ENCODE peak calls at places on chromosomes 1 and 21, in four cellular contexts. G is K562, V is HepG2, Q is GM12878. X is an unnamed sample.

GRCh38 chr1:175154595-175155472 is 37.7 kb downstream of the KIAA0040 start:
- DNase-seq in G (peak; percentile 71), Q (no peak), V (peak; percentile 24), X (peak; percentile 80)

GRCh38 chr21:45338326-45339017 is 50.8 kb upstream of the POFUT2 start:
- DNase-seq in G (no peak), Q (no peak), V (no peak), X (no peak)

GRCh38 chr1:3899776-3900149 is 309 bp downstream of the C1orf174 start:
- DNase-seq in Q (no peak), G (peak; percentile 77), V (no peak), X (peak; percentile 88)

GRCh38 chr1:41795205-41795762 is 123.4 kb downstream of the HIVEP3 start:
- DNase-seq in G (no peak), Q (no peak), V (no peak), X (no peak)

GRCh38 chr1:90952906-90953305 is 68.9 kb downstream of the ZNF644 start:
- DNase-seq in Q (no peak), G (no peak), V (no peak), X (no peak)

GRCh38 chr1:89605692-89606091 is 27.2 kb upstream of the LRRC8C start:
- DNase-seq in V (peak; percentile 75), Q (no peak), G (no peak), X (no peak)

GRCh38 chr1:207968521-207968944 is 57.6 kb upstream of the CD34 start:
- DNase-seq in V (no peak), Q (no peak), G (no peak), X (no peak)

GRCh38 chr1:220235462-220235861 is 36.8 kb downstream of the RAB3GAP2 start:
- DNase-seq in G (no peak), V (peak; percentile 9), Q (no peak), X (no peak)

GRCh38 chr1:216944864-216945505 is 221.8 kb upstream of the ESRRG start:
- DNase-seq in Q (no peak), G (no peak), V (no peak), X (peak; percentile 64)

GRCh38 chr1:160357286-160358002 is 9.4 kb upstream of the NHLH1 start:
- DNase-seq in G (no peak), V (no peak), Q (no peak), X (no peak)

GRCh38 chr1:176691251-176692228 is 228.6 kb downstream of the PAPPA2 start:
- DNase-seq in G (peak; percentile 58), Q (peak; percentile 17), V (peak; percentile 52), X (peak; percentile 82)

GRCh38 chr1:182147136-182147815 is 85.8 kb upstream of the ZNF648 start:
- DNase-seq in Q (peak; percentile 60), V (no peak), G (no peak), X (no peak)

GRCh38 chr1:76872944-76873343 is 5.7 kb downstream of the ST6GALNAC5 start:
- DNase-seq in Q (no peak), G (no peak), V (no peak), X (no peak)

GRCh38 chr1:76868154-76868882 is 1.0 kb downstream of the ST6GALNAC5 start:
- DNase-seq in G (peak; percentile 11), Q (no peak), V (no peak), X (peak; percentile 83)

GRCh38 chr1:76868916-76869315 is 1.6 kb downstream of the ST6GALNAC5 start:
- DNase-seq in Q (no peak), V (no peak), G (no peak), X (peak; percentile 74)

GRCh38 chr1:76870037-76870436 is 2.8 kb downstream of the ST6GALNAC5 start:
- DNase-seq in Q (no peak), V (no peak), G (peak; percentile 30), X (no peak)

DNA sequence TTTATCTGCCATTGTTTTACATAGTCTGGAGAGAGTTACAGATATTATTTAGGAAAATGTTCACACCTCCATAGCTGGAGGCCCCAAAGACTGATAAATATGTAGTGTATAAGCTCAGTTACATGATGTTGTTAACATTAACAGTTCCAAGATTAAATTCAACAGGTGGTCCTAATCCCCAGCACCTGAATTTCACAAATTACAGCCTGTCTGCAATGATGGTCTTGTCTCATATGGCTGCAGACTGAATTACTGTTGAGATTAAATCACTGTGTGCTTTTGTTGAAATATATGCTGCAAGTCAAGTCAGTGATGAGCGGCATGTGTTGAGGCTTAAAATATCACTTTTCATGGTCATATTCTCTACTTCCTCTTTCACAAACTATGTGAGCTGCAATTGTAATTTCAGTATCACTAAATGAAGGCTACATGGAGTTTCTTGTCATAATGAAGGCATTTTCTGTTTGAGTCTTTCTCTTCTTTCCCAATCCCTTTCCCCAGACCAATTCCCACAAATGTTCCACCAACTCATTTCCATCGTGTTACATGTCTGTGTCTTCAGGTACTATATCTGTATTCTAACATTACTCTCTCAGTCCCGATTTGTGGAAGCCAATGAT is 4.2 kb downstream of the ST6GALNAC5 start:
- DNase-seq in G (no peak), Q (peak; percentile 15), V (no peak), X (no peak)
- TF ChIP-seq JUNB in G (no peak), Q (peak; percentile 78), V (no peak), X (no peak)

GRCh38 chr1:10530756-10531155 is 56.0 kb downstream of the PEX14 start:
- DNase-seq in V (no peak), Q (no peak), G (no peak), X (no peak)
- H3K4me3 ChIP-seq in V (no peak overlapping the region), Q (no peak overlapping the region), G (no peak overlapping the region), X (peak overlapping the region; percentile 36)

GRCh38 chr1:161494069-161494735 is 11.1 kb upstream of the FCGR2A start:
- DNase-seq in G (no peak), V (no peak), Q (no peak), X (no peak)

GRCh38 chr1:161498646-161499045 is 6.6 kb upstream of the FCGR2A start:
- DNase-seq in G (no peak), Q (no peak), V (no peak), X (no peak)

GRCh38 chr1:161499099-161500078 is 5.9 kb upstream of the FCGR2A start:
- DNase-seq in V (no peak), G (no peak), Q (peak; percentile 20), X (no peak)

GRCh38 chr1:161492827-161493226 is 12.4 kb upstream of the FCGR2A start:
- DNase-seq in Q (no peak), G (no peak), V (no peak), X (no peak)

DNA sequence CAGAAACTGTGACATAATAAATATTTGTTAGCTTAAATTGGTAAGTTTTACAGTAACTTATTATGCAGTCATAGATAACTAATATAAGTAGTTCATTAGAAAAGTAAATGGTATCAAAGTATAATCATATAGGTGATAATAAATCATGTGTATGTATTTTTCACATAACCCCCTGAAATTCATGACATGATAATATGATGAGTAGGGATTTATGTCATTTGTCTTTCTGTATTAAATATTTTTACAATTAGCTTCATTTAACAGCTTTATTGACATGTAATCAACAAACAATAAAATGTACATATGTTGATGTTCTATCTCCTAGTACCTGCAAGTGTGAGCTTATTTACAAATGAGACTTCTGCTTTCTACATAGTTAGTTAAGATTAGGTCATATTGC is 9.8 kb upstream of the FCGR2A start:
- DNase-seq in Q (no peak), G (no peak), V (no peak), X (no peak)
- H3K27me3 ChIP-seq in Q (no peaks in the 10 kb centered on the region), G (no peaks in the 10 kb centered on the region), V (peaks cover 13% of the 10 kb centered on the region), X (no peaks in the 10 kb centered on the region)

GRCh38 chr1:206953126-206953525 is 6.9 kb upstream of the PIGR start:
- DNase-seq in Q (no peak), G (no peak), V (no peak), X (no peak)
- TF ChIP-seq JUNB in Q (no peak), G (no peak), V (no peak), X (no peak)

DNA sequence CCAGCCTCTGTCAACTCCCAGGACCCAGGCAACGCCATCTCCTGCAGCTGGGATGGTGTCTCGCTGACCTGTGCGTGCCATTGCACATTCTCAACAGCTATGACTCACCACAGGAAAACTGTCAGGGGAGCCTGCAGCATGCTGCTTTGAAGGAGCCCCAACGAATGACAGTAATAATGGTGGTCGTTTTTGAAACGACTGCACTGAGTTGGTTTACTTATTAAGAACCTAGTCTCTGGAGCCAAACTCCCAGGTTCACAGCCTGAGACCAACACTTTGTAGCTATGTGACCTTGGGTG is 21.6 kb downstream of the TCEA3 start:
- DNase-seq in V (no peak), Q (no peak), G (peak; percentile 52), X (no peak)
- H3K4me3 ChIP-seq in V (no peak overlapping the region), Q (no peak overlapping the region), G (no peak overlapping the region), X (no peak overlapping the region)

DNA sequence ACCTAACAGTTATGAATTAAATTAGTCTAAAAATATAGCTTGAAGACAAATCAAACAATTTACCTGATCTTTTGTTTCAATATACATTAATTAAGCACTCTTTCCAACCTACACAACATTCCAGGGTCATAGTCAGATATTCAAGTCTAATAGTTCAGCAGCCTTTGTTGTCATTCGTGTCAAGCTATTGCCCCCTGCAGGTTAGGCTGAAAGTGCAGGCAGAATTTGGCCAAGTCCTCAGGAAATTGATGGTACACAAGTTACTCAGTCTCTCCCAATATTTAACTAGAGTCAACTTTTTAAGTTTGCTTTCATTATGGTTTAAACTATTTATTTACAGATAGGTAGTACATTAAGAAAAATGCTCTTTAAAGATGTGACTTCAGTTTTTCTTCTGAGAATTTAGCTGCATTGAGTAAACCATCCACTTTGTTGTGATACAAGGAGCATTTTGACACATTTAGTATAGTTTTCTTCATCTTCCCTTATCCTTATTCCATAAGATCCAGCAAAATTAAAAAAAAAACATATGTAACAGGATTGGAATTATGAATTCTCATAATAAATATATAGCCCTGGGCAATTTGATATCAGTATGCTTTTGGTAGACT is 130.3 kb upstream of the DPYD start:
- DNase-seq in G (peak; percentile 17), V (peak; percentile 58), Q (peak; percentile 21), X (peak; percentile 82)
- H3K27me3 ChIP-seq in G (no peaks in the 10 kb centered on the region), V (peaks cover 23% of the 10 kb centered on the region), Q (peaks cover 17% of the 10 kb centered on the region), X (peaks cover 84% of the 10 kb centered on the region)

DNA sequence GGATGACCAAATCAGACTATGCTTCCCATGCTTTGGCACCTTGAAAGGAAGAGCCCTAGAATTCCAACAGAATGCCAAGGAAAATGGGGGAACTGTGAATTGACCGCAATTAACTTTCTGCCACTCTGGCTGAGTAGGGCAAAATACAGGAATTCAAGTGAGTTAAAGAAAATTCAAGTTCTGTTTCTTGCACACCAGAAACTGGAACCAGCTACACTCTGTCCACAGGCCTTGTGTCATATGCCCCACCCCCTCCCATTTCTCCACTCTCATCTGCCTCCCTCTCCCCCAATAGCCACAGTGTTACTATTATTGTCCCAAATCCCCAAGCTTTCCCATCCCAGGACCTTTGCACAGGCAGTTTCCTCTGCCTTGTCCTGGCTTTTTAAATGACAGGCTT is 4.2 kb upstream of the STK40 start:
- DNase-seq in G (no peak), Q (no peak), V (no peak), X (no peak)
- TF ChIP-seq JUNB in G (no peak), Q (no peak), V (no peak), X (no peak)

GRCh38 chr1:192263436-192263835 is 53.4 kb upstream of the RGS21 start:
- DNase-seq in Q (no peak), G (no peak), V (no peak), X (no peak)
- H3K4me3 ChIP-seq in Q (no peak overlapping the region), G (no peak overlapping the region), V (no peak overlapping the region), X (no peak overlapping the region)

X was measured in GM23338.